ENCODE peak calls at places on chromosomes 6 and 20, in four cellular contexts. H, I, D and E are unnamed samples.

GRCh38 chr6:22413681-22414305 is 117.0 kb upstream of the PRL start:
- DNase-seq in H (peak; percentile 11), I (no peak), D (no peak), E (no peak)

GRCh38 chr20:58610071-58610800 is 40.8 kb upstream of the STX16 start:
- DNase-seq in I (no peak), D (no peak), H (no peak), E (no peak)

GRCh38 chr6:3755637-3756515 is 4.4 kb upstream of the PXDC1 start:
- DNase-seq in D (no peak), I (no peak), H (no peak), E (no peak)

GRCh38 chr20:62159835-62160234 is 16.3 kb downstream of the SS18L1 start:
- DNase-seq in I (no peak), H (no peak), D (peak; percentile 85), E (no peak)

GRCh38 chr6:149097794-149098193 is 219.7 kb upstream of the TAB2 start:
- DNase-seq in H (no peak), I (no peak), D (no peak), E (no peak)

GRCh38 chr6:168440520-168441433 is at the start of gene SMOC2:
- DNase-seq in D (no peak), H (no peak), I (peak; percentile 51), E (no peak)

GRCh38 chr20:48897298-48898044 is 24.0 kb upstream of the ARFGEF2 start:
- DNase-seq in D (peak; percentile 70), H (no peak), I (no peak), E (peak; percentile 75)

GRCh38 chr6:13992417-13993055 is 67.8 kb downstream of the RNF182 start:
- DNase-seq in D (peak; percentile 62), I (no peak), H (no peak), E (peak; percentile 23)

GRCh38 chr6:154458565-154459475 is 51.7 kb downstream of the CNKSR3 start:
- DNase-seq in I (no peak), D (no peak), H (no peak), E (no peak)

GRCh38 chr6:38567436-38567835 is 72.3 kb downstream of the BTBD9 start:
- DNase-seq in I (peak; percentile 80), D (peak; percentile 77), H (peak; percentile 8), E (no peak)

GRCh38 chr6:39962831-39963230 is 28.6 kb upstream of the MOCS1 start:
- DNase-seq in D (no peak), I (no peak), H (no peak), E (no peak)

GRCh38 chr6:7758456-7758855 is 32.6 kb downstream of the BMP6 start:
- DNase-seq in H (no peak), I (no peak), D (peak; percentile 72), E (peak; percentile 79)

GRCh38 chr6:100592929-100593328 is 128.2 kb upstream of the SIM1 start:
- DNase-seq in I (no peak), D (no peak), H (no peak), E (no peak)